ENCODE peak calls at places on chromosomes 12 and 14, in six cellular contexts. U is mesendoderm, N is IMR-90, X is H9, P is neuronal stem cell, E is mesenchymal stem cell. H is an unnamed sample.

GRCh38 chr12:121968880-121969279 is 50.5 kb downstream of the CFAP251 start:
- DNase-seq in U (no peak), P (no peak), X (no peak), E (no peak), N (no peak), H (no peak)

GRCh38 chr12:10749700-10750384 is 26.7 kb upstream of the YBX3 start:
- DNase-seq in X (peak; percentile 83), U (peak; percentile 92), E (peak; percentile 98), P (peak; percentile 77), N (peak; percentile 97), H (peak; percentile 73)

GRCh38 chr12:120925740-120926563 is 21.8 kb upstream of the SPPL3 start:
- DNase-seq in P (no peak), N (no peak), X (peak; percentile 97), E (no peak), U (peak; percentile 83), H (no peak)

GRCh38 chr12:132318135-132318534 is 11.3 kb downstream of the GALNT9 start:
- DNase-seq in N (no peak), E (no peak), P (no peak), X (no peak), U (no peak), H (no peak)

GRCh38 chr14:105281354-105282097 is 19.3 kb downstream of the BRF1 start:
- DNase-seq in P (peak; percentile 37), X (no peak), U (peak; percentile 72), N (peak; percentile 83), E (peak; percentile 84), H (no peak)

GRCh38 chr14:88005050-88005481 is at the start of gene GPR65:
- DNase-seq in E (peak; percentile 23), P (no peak), U (no peak), X (no peak), N (no peak), H (no peak)

GRCh38 chr12:12349711-12350665 is at the start of gene MANSC1:
- DNase-seq in E (peak; percentile 43), X (peak; percentile 84), N (peak; percentile 28), U (peak; percentile 82), P (peak; percentile 49), H (no peak)

GRCh38 chr12:3364661-3365264 is 126.2 kb upstream of the PRMT8 start:
- DNase-seq in X (peak; percentile 27), P (no peak), U (no peak), N (no peak), E (no peak), H (no peak)

GRCh38 chr12:132129007-132129406 is 15.1 kb downstream of the DDX51 start:
- DNase-seq in X (no peak), N (no peak), P (no peak), E (no peak), U (no peak), H (no peak)

GRCh38 chr12:123433615-123434014 is 2.9 kb downstream of the RILPL2 start:
- DNase-seq in N (no peak), U (no peak), X (no peak), P (no peak), E (no peak), H (no peak)

GRCh38 chr14:78519863-78520262 is 349.7 kb downstream of the NRXN3 start:
- DNase-seq in E (peak; percentile 7), N (peak; percentile 4), X (peak; percentile 53), P (peak; percentile 72), U (peak; percentile 71), H (peak; percentile 31)

GRCh38 chr14:100076630-100077029 is 11.4 kb downstream of the EVL start:
- DNase-seq in P (no peak), U (no peak), N (peak; percentile 81), E (peak; percentile 80), X (no peak), H (no peak)

GRCh38 chr12:15216036-15216889 is 5.0 kb downstream of the RERG start:
- DNase-seq in P (no peak), X (no peak), E (no peak), N (no peak), U (peak; percentile 7), H (no peak)

GRCh38 chr14:73662439-73663056 is 17.8 kb downstream of the DNAL1 start:
- DNase-seq in X (peak; percentile 76), P (no peak), N (peak; percentile 94), E (peak; percentile 93), U (peak; percentile 95), H (no peak)

GRCh38 chr14:55103005-55103640 is 25.9 kb upstream of the LGALS3 start:
- DNase-seq in U (peak; percentile 97), X (peak; percentile 89), N (peak; percentile 95), E (peak; percentile 91), P (peak; percentile 31), H (peak; percentile 59)

GRCh38 chr14:103118019-103118662 is 5.1 kb upstream of the TNFAIP2 start:
- DNase-seq in X (no peak), N (peak; percentile 35), P (no peak), E (peak; percentile 44), U (no peak), H (no peak)

GRCh38 chr12:94678849-94679248 is 28.5 kb upstream of the TMCC3 start:
- DNase-seq in E (no peak), P (no peak), N (no peak), U (no peak), X (no peak), H (no peak)

GRCh38 chr12:121534495-121535148 is 46.2 kb downstream of the KDM2B start:
- DNase-seq in E (no peak), U (no peak), N (no peak), P (no peak), X (peak; percentile 68), H (peak; percentile 54)

GRCh38 chr12:40312982-40313576 is 88.3 kb downstream of the LRRK2 start:
- DNase-seq in X (no peak), E (peak; percentile 23), U (no peak), P (no peak), N (peak; percentile 31), H (no peak)

GRCh38 chr14:94582199-94582750 is 1.0 kb downstream of the SERPINA5 start:
- DNase-seq in P (no peak), E (no peak), U (no peak), X (no peak), N (no peak), H (no peak)

GRCh38 chr14:36773136-36773540 is 111.5 kb downstream of the PAX9 start:
- DNase-seq in P (no peak), X (no peak), U (peak; percentile 96), N (peak; percentile 15), E (peak; percentile 51), H (no peak)

GRCh38 chr12:104710940-104711725 is 247.0 kb downstream of the SLC41A2 start:
- DNase-seq in P (no peak), U (no peak), N (peak; percentile 76), X (no peak), E (no peak), H (no peak)

GRCh38 chr14:90398315-90398811 is 1.5 kb downstream of the CALM1 start:
- DNase-seq in E (peak; percentile 54), N (no peak), P (no peak), X (peak; percentile 43), U (peak; percentile 52), H (no peak)

GRCh38 chr14:61350427-61350826 is 29.0 kb downstream of the PRKCH start:
- DNase-seq in E (no peak), U (no peak), P (no peak), N (no peak), X (no peak), H (no peak)

GRCh38 chr14:49583629-49584028 is 2.6 kb downstream of the RPS29 start:
- DNase-seq in E (peak; percentile 42), P (no peak), U (no peak), N (peak; percentile 38), X (no peak), H (no peak)

GRCh38 chr14:33809456-33809855 is 141.4 kb downstream of the EGLN3 start:
- DNase-seq in U (no peak), E (no peak), P (no peak), X (no peak), N (no peak), H (no peak)
- H2BK15ac ChIP-seq in U (no peak overlapping the region), E (no peak overlapping the region), P (no peak overlapping the region), X (no peak overlapping the region), N (no peak overlapping the region), H (no peak overlapping the region)

DNA sequence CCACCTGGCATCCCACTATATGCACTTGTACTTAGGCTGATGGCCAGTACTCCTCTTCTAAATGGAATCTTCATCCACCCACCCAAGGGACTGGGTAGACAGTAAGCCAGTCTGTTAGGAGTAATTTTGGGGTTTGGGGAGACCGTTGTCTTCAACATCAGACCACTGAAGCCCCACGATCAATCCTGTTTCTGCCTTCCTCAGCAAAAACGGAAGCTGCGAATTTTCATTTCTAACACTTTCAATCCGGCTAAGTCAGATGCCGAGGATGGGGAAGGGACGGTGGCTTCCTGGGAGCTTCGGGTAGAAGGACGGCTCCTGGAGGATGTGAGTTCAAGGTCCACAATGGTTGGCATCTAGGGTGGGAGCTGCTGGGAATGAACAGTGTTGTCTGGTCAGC is 2.0 kb downstream of the SMARCD1 start:
- DNase-seq in E (no peak), N (no peak), U (no peak), P (no peak), X (no peak), H (no peak)
- H2BK15ac ChIP-seq in E (no peak overlapping the region), N (no peak overlapping the region), U (no peak overlapping the region), P (no peak overlapping the region), X (no peak overlapping the region), H (no peak overlapping the region)

GRCh38 chr14:69572634-69573135 is 2.0 kb downstream of the CCDC177 start:
- DNase-seq in U (no peak), E (no peak), X (no peak), N (no peak), P (no peak), H (peak; percentile 48)
- H2BK15ac ChIP-seq in U (no peak overlapping the region), E (no peak overlapping the region), X (no peak overlapping the region), N (no peak overlapping the region), P (peak overlapping the region; percentile 97), H (no peak overlapping the region)

GRCh38 chr14:91945776-91946305 is 1.7 kb downstream of the FBLN5 start:
- DNase-seq in N (no peak), X (no peak), P (no peak), E (peak; percentile 15), U (no peak), H (no peak)
- H2BK15ac ChIP-seq in N (peak overlapping the region; percentile 90), X (no peak overlapping the region), P (no peak overlapping the region), E (no peak overlapping the region), U (no peak overlapping the region), H (no peak overlapping the region)

GRCh38 chr14:32083315-32083624 is 6.2 kb downstream of the ARHGAP5 start:
- DNase-seq in P (no peak), U (no peak), E (no peak), X (no peak), N (no peak), H (no peak)

GRCh38 chr14:32085182-32085844 is 8.2 kb downstream of the ARHGAP5 start:
- DNase-seq in P (no peak), U (peak; percentile 11), E (no peak), N (no peak), X (no peak), H (no peak)

GRCh38 chr14:32081901-32082300 is 4.8 kb downstream of the ARHGAP5 start:
- DNase-seq in E (no peak), X (peak; percentile 28), U (peak; percentile 29), N (no peak), P (no peak), H (peak; percentile 54)

GRCh38 chr14:32085845-32086383 is 8.8 kb downstream of the ARHGAP5 start:
- DNase-seq in X (no peak), N (no peak), U (no peak), P (no peak), E (no peak), H (no peak)

DNA sequence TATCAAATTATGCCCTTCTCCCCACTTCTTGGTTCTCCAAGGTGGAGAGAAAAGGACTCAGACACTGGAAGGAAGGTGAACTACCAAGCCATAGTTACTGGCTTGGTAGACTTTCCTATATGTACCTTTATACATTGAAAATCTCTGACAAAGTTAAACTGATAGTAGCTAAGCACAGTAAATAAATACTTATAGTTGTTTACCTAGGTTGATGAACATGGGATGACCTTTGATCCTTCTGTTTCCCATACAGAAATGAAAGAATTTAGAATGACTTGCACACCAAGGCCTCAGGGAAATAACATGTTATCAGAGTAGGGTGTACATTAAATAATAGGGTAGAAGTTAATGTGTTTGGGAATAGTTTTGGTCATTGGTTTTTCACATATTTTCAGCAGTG is 6.7 kb downstream of the ARHGAP5 start:
- DNase-seq in E (no peak), X (no peak), P (no peak), N (no peak), U (no peak), H (no peak)
- H2BK15ac ChIP-seq in E (no peak overlapping the region), X (no peak overlapping the region), P (no peak overlapping the region), N (no peak overlapping the region), U (no peak overlapping the region), H (no peak overlapping the region)